ENCODE peak calls at places on chromosomes 13 and 19, in four cellular contexts. One of them, this sample, is unnamed.

GRCh38 chr13:97505022-97505421 is 71.1 kb downstream of the RAP2A start:
- DNase-seq in left ventricle myocardium inferior: no peak
- DNase-seq in kidney epithelial cell: no peak
- DNase-seq in retinal pigment epithelial cell: no peak
- DNase-seq in this sample: no peak

GRCh38 chr19:45361608-45362007 is 8.8 kb downstream of the ERCC2 start:
- DNase-seq in left ventricle myocardium inferior: no peak
- DNase-seq in kidney epithelial cell: no peak
- DNase-seq in retinal pigment epithelial cell: no peak
- DNase-seq in this sample: no peak

GRCh38 chr19:46659151-46660007 is 1.6 kb downstream of the DACT3 start:
- DNase-seq in left ventricle myocardium inferior: no peak
- DNase-seq in kidney epithelial cell: no peak
- DNase-seq in retinal pigment epithelial cell: no peak
- DNase-seq in this sample: peak; percentile 17

GRCh38 chr13:22740264-22740663 is 440.5 kb upstream of the SGCG start:
- DNase-seq in left ventricle myocardium inferior: no peak
- DNase-seq in kidney epithelial cell: no peak
- DNase-seq in retinal pigment epithelial cell: no peak
- DNase-seq in this sample: no peak

GRCh38 chr13:33069365-33069764 is 53.1 kb downstream of the KL start:
- DNase-seq in left ventricle myocardium inferior: no peak
- DNase-seq in kidney epithelial cell: no peak
- DNase-seq in retinal pigment epithelial cell: no peak
- DNase-seq in this sample: no peak

GRCh38 chr13:40261361-40261760 is 405.1 kb downstream of the FOXO1 start:
- DNase-seq in left ventricle myocardium inferior: no peak
- DNase-seq in kidney epithelial cell: no peak
- DNase-seq in retinal pigment epithelial cell: no peak
- DNase-seq in this sample: no peak

GRCh38 chr13:111629016-111629415 is 308.6 kb downstream of the TEX29 start:
- DNase-seq in left ventricle myocardium inferior: no peak
- DNase-seq in kidney epithelial cell: no peak
- DNase-seq in retinal pigment epithelial cell: no peak
- DNase-seq in this sample: no peak

GRCh38 chr13:94169783-94170513 is 309.5 kb downstream of the DCT start:
- DNase-seq in left ventricle myocardium inferior: no peak
- DNase-seq in kidney epithelial cell: no peak
- DNase-seq in retinal pigment epithelial cell: no peak
- DNase-seq in this sample: no peak

GRCh38 chr13:38564751-38565150 is 122.1 kb upstream of the FREM2 start:
- DNase-seq in left ventricle myocardium inferior: no peak
- DNase-seq in kidney epithelial cell: no peak
- DNase-seq in retinal pigment epithelial cell: peak; percentile 43
- DNase-seq in this sample: no peak

GRCh38 chr19:49977111-49977510 is 16.1 kb upstream of the SIGLEC11 start:
- DNase-seq in left ventricle myocardium inferior: no peak
- DNase-seq in kidney epithelial cell: no peak
- DNase-seq in retinal pigment epithelial cell: no peak
- DNase-seq in this sample: no peak

GRCh38 chr19:39103151-39103550 is 19.0 kb downstream of the ACP7 start:
- DNase-seq in left ventricle myocardium inferior: no peak
- DNase-seq in kidney epithelial cell: no peak
- DNase-seq in retinal pigment epithelial cell: no peak
- DNase-seq in this sample: no peak

GRCh38 chr13:100442095-100442832 is 146.3 kb downstream of the GGACT start:
- DNase-seq in left ventricle myocardium inferior: no peak
- DNase-seq in kidney epithelial cell: no peak
- DNase-seq in retinal pigment epithelial cell: no peak
- DNase-seq in this sample: no peak

GRCh38 chr19:16836115-16836905 is 7.1 kb downstream of the SIN3B start:
- DNase-seq in left ventricle myocardium inferior: no peak
- DNase-seq in kidney epithelial cell: no peak
- DNase-seq in retinal pigment epithelial cell: no peak
- DNase-seq in this sample: no peak

GRCh38 chr19:41426952-41427646 is at the start of gene B3GNT8:
- DNase-seq in left ventricle myocardium inferior: peak; percentile 90
- DNase-seq in kidney epithelial cell: peak; percentile 12
- DNase-seq in retinal pigment epithelial cell: no peak
- DNase-seq in this sample: peak; percentile 63

GRCh38 chr19:2952953-2953481 is 8.2 kb upstream of the ZNF77 start:
- DNase-seq in left ventricle myocardium inferior: no peak
- DNase-seq in kidney epithelial cell: peak; percentile 31
- DNase-seq in retinal pigment epithelial cell: no peak
- DNase-seq in this sample: no peak

GRCh38 chr13:65342938-65343337 is 1887.2 kb downstream of the PCDH9 start:
- DNase-seq in left ventricle myocardium inferior: no peak
- DNase-seq in kidney epithelial cell: no peak
- DNase-seq in retinal pigment epithelial cell: no peak
- DNase-seq in this sample: peak; percentile 18

GRCh38 chr13:66407159-66407558 is 823.0 kb downstream of the PCDH9 start:
- DNase-seq in left ventricle myocardium inferior: no peak
- DNase-seq in kidney epithelial cell: no peak
- DNase-seq in retinal pigment epithelial cell: peak; percentile 10
- DNase-seq in this sample: no peak

GRCh38 chr13:110799246-110800236 is 86.0 kb downstream of the ING1 start:
- DNase-seq in left ventricle myocardium inferior: no peak
- DNase-seq in kidney epithelial cell: no peak
- DNase-seq in retinal pigment epithelial cell: no peak
- DNase-seq in this sample: peak; percentile 96

GRCh38 chr19:44557933-44558332 is 28.5 kb upstream of the CEACAM20 start:
- DNase-seq in left ventricle myocardium inferior: no peak
- DNase-seq in kidney epithelial cell: no peak
- DNase-seq in retinal pigment epithelial cell: no peak
- DNase-seq in this sample: no peak

GRCh38 chr19:49688531-49689132 is 762 bp upstream of the ADM5 start:
- DNase-seq in left ventricle myocardium inferior: no peak
- DNase-seq in kidney epithelial cell: no peak
- DNase-seq in retinal pigment epithelial cell: no peak
- DNase-seq in this sample: no peak

GRCh38 chr13:26584713-26585112 is 27.2 kb downstream of the WASF3 start:
- DNase-seq in left ventricle myocardium inferior: no peak
- DNase-seq in kidney epithelial cell: no peak
- DNase-seq in retinal pigment epithelial cell: peak; percentile 24
- DNase-seq in this sample: peak; percentile 59

GRCh38 chr19:8363803-8364771 is at the start of gene ANGPTL4:
- DNase-seq in left ventricle myocardium inferior: peak; percentile 77
- DNase-seq in kidney epithelial cell: no peak
- DNase-seq in retinal pigment epithelial cell: no peak
- DNase-seq in this sample: peak; percentile 88

GRCh38 chr19:723247-723646 is 14.5 kb downstream of the PALM start:
- DNase-seq in left ventricle myocardium inferior: no peak
- DNase-seq in kidney epithelial cell: no peak
- DNase-seq in retinal pigment epithelial cell: no peak
- DNase-seq in this sample: no peak

GRCh38 chr19:19379527-19379926 is 25.9 kb upstream of the GATAD2A start:
- DNase-seq in left ventricle myocardium inferior: no peak
- DNase-seq in kidney epithelial cell: no peak
- DNase-seq in retinal pigment epithelial cell: peak; percentile 74
- DNase-seq in this sample: no peak
- H3K4me3 ChIP-seq in left ventricle myocardium inferior: no peak overlapping the region
- H3K4me3 ChIP-seq in kidney epithelial cell: no peak overlapping the region
- H3K4me3 ChIP-seq in retinal pigment epithelial cell: no peak overlapping the region
- H3K4me3 ChIP-seq in this sample: no peak overlapping the region

GRCh38 chr13:20924758-20925394 is 22.3 kb upstream of the XPO4 start:
- DNase-seq in left ventricle myocardium inferior: peak; percentile 60
- DNase-seq in kidney epithelial cell: peak; percentile 67
- DNase-seq in retinal pigment epithelial cell: no peak
- DNase-seq in this sample: peak; percentile 91
- TF ChIP-seq CTCF in left ventricle myocardium inferior: peak; percentile 82
- TF ChIP-seq CTCF in kidney epithelial cell: peak; percentile 84
- TF ChIP-seq CTCF in retinal pigment epithelial cell: peak; percentile 87
- TF ChIP-seq CTCF in this sample: peak; percentile 85

GRCh38 chr19:40225440-40226305 is 816 bp downstream of the CCNP start:
- DNase-seq in left ventricle myocardium inferior: no peak
- DNase-seq in kidney epithelial cell: no peak
- DNase-seq in retinal pigment epithelial cell: no peak
- DNase-seq in this sample: no peak
- H3K4me3 ChIP-seq in left ventricle myocardium inferior: peak overlapping the region; percentile 56
- H3K4me3 ChIP-seq in kidney epithelial cell: no peak overlapping the region
- H3K4me3 ChIP-seq in retinal pigment epithelial cell: peak overlapping the region; percentile 17
- H3K4me3 ChIP-seq in this sample: peak overlapping the region; percentile 22

DNA sequence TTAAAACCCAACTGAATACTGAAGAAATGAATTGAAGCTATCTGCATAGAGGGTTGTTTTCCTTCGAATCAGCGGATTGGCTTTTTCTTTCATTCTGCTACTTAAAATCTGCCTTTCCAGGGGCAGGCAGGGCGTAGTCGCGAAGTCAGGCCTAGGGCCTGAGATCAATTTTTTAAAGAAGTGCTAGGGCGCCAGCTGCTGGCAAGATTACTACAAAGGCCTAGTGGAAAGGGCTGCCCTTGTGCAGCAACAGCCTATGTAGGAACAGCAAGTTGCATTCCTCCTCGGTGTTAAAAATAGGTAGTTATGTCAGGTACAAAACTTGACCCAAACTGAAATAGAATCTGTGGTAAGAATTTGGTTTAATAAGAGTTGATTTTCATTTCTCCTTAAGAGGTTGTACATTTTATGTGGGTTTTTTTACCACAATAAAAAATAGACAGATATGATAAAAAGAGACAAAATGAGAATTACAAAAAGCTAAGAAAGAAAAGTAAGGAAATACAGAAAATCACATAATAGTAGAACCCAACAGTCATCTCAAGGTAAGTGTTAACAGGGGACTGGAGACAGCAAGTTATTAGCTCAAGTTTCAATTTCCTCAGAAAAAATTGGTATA is 9.5 kb upstream of the URAD start:
- DNase-seq in left ventricle myocardium inferior: peak; percentile 46
- DNase-seq in kidney epithelial cell: no peak
- DNase-seq in retinal pigment epithelial cell: no peak
- DNase-seq in this sample: peak; percentile 43
- TF ChIP-seq CTCF in left ventricle myocardium inferior: peak; percentile 57
- TF ChIP-seq CTCF in kidney epithelial cell: peak; percentile 48
- TF ChIP-seq CTCF in retinal pigment epithelial cell: peak; percentile 62
- TF ChIP-seq CTCF in this sample: peak; percentile 48

GRCh38 chr19:18421371-18421959 is 2.3 kb downstream of the SSBP4 start:
- DNase-seq in left ventricle myocardium inferior: no peak
- DNase-seq in kidney epithelial cell: no peak
- DNase-seq in retinal pigment epithelial cell: no peak
- DNase-seq in this sample: no peak
- H3K4me3 ChIP-seq in left ventricle myocardium inferior: peak overlapping the region; percentile 86
- H3K4me3 ChIP-seq in kidney epithelial cell: no peak overlapping the region
- H3K4me3 ChIP-seq in retinal pigment epithelial cell: no peak overlapping the region
- H3K4me3 ChIP-seq in this sample: peak overlapping the region; percentile 75

GRCh38 chr13:74770361-74770760 is 636.2 kb upstream of the KLF12 start:
- DNase-seq in left ventricle myocardium inferior: no peak
- DNase-seq in kidney epithelial cell: no peak
- DNase-seq in retinal pigment epithelial cell: peak; percentile 21
- DNase-seq in this sample: peak; percentile 91

GRCh38 chr13:74768521-74769090 is 634.4 kb upstream of the KLF12 start:
- DNase-seq in left ventricle myocardium inferior: no peak
- DNase-seq in kidney epithelial cell: no peak
- DNase-seq in retinal pigment epithelial cell: no peak
- DNase-seq in this sample: no peak

GRCh38 chr13:74773263-74773662 is 639.1 kb upstream of the KLF12 start:
- DNase-seq in left ventricle myocardium inferior: no peak
- DNase-seq in kidney epithelial cell: no peak
- DNase-seq in retinal pigment epithelial cell: no peak
- DNase-seq in this sample: no peak

GRCh38 chr13:74774252-74774651 is 640.0 kb upstream of the KLF12 start:
- DNase-seq in left ventricle myocardium inferior: no peak
- DNase-seq in kidney epithelial cell: no peak
- DNase-seq in retinal pigment epithelial cell: no peak
- DNase-seq in this sample: peak; percentile 68

GRCh38 chr13:74771964-74772363 is 637.8 kb upstream of the KLF12 start:
- DNase-seq in left ventricle myocardium inferior: no peak
- DNase-seq in kidney epithelial cell: peak; percentile 31
- DNase-seq in retinal pigment epithelial cell: no peak
- DNase-seq in this sample: peak; percentile 78
- TF ChIP-seq CTCF in left ventricle myocardium inferior: no peak
- TF ChIP-seq CTCF in kidney epithelial cell: no peak
- TF ChIP-seq CTCF in retinal pigment epithelial cell: no peak
- TF ChIP-seq CTCF in this sample: no peak

This sample was measured in fibroblast of pulmonary artery.